ENCODE peak calls at places on chromosomes 3 and 15, in seven cellular contexts. T, L, P, K, B, R and V are unnamed samples.

GRCh38 chr15:101033801-101034200 is 114.6 kb downstream of the LRRK1 start:
- DNase-seq in L (no peak), P (peak; percentile 11), K (peak; percentile 19), R (no peak), B (no peak), T (peak; percentile 24), V (no peak)

GRCh38 chr3:12395349-12396012 is 88.8 kb upstream of the TSEN2 start:
- DNase-seq in B (no peak), K (no peak), P (no peak), T (peak; percentile 36), L (no peak), R (no peak), V (no peak)

GRCh38 chr3:63745757-63746156 is 73.3 kb upstream of the C3orf49 start:
- DNase-seq in T (no peak), L (no peak), B (no peak), K (no peak), P (no peak), R (no peak), V (no peak)

GRCh38 chr3:152738656-152739055 is 96.3 kb upstream of the P2RY1 start:
- DNase-seq in P (no peak), B (no peak), R (no peak), T (peak; percentile 42), K (peak; percentile 34), L (no peak), V (no peak)

GRCh38 chr15:58332676-58333400 is 99.0 kb upstream of the LIPC start:
- DNase-seq in P (peak; percentile 3), L (peak; percentile 36), B (no peak), T (peak; percentile 54), R (no peak), K (peak; percentile 47), V (no peak)

GRCh38 chr3:151766454-151766853 is 32.7 kb downstream of the AADACL2 start:
- DNase-seq in P (peak; percentile 17), R (peak; percentile 60), B (no peak), L (no peak), T (peak; percentile 50), K (peak; percentile 40), V (no peak)

GRCh38 chr3:139572847-139573672 is 33.5 kb upstream of the RBP1 start:
- DNase-seq in P (no peak), R (no peak), L (no peak), K (no peak), B (no peak), T (no peak), V (no peak)

GRCh38 chr15:39509941-39510845 is 70.7 kb upstream of the THBS1 start:
- DNase-seq in K (no peak), B (no peak), L (no peak), R (no peak), T (no peak), P (no peak), V (no peak)

GRCh38 chr3:45035441-45036301 is 9.6 kb downstream of the CLEC3B start:
- DNase-seq in R (no peak), B (peak; percentile 56), K (no peak), T (no peak), P (no peak), L (no peak), V (peak; percentile 34)

GRCh38 chr15:101172421-101173097 is 79.3 kb downstream of the CHSY1 start:
- DNase-seq in R (no peak), B (peak; percentile 69), T (no peak), L (no peak), K (no peak), P (no peak), V (no peak)

GRCh38 chr3:61889259-61889658 is 327.9 kb downstream of the PTPRG start:
- DNase-seq in K (no peak), L (no peak), T (no peak), B (no peak), P (no peak), R (no peak), V (no peak)

GRCh38 chr15:35697549-35698299 is 151.8 kb upstream of the DPH6 start:
- DNase-seq in L (no peak), P (no peak), T (peak; percentile 89), R (no peak), K (peak; percentile 85), B (peak; percentile 24), V (no peak)

GRCh38 chr15:92806763-92807162 is 93.4 kb upstream of the CHD2 start:
- DNase-seq in L (no peak), K (no peak), P (no peak), R (no peak), B (no peak), T (no peak), V (no peak)

GRCh38 chr3:171314341-171314740 is 145.9 kb downstream of the TNIK start:
- DNase-seq in L (no peak), K (no peak), B (no peak), T (no peak), P (no peak), R (no peak), V (no peak)

GRCh38 chr15:55379095-55379494 is 29.1 kb downstream of the CCPG1 start:
- DNase-seq in L (no peak), B (no peak), T (no peak), R (no peak), P (no peak), K (no peak), V (no peak)

GRCh38 chr3:165641569-165642310 is 195.5 kb downstream of the BCHE start:
- DNase-seq in B (no peak), K (no peak), T (no peak), R (no peak), P (no peak), L (no peak), V (no peak)

GRCh38 chr15:100725121-100726069 is 123.0 kb downstream of the ASB7 start:
- DNase-seq in B (no peak), T (peak; percentile 95), P (peak; percentile 80), L (no peak), K (peak; percentile 94), R (no peak), V (peak; percentile 14)

DNA sequence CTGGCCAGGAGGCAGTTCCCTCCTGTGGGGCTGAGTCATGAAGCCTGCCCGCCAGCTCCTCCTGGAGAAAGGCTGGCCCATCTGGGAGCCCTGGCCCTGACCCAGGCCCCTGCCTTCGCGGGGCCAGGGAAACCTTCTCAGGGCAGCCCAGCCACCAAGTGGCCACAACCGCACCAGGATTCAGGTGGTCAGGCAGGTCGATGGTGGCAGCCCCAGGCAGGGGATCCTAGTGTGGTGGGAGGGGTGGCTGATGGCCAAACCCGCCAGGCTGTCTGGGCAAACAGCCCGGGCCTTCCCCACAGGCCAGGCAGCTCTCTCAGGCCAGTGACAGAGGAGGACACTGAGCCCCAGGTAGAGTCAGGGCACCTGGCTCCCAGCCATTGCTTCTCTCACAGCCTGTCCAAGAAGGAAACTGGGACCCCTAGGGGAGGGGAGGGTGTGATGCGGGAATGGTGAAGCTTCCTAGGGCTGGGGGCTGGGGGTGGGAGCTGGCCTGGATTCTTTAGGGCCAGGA is 1.2 kb downstream of the TWF2 start:
- DNase-seq in L (peak; percentile 46), B (no peak), P (peak; percentile 84), K (peak; percentile 84), T (peak; percentile 91), R (peak; percentile 51), V (peak; percentile 65)
- H3K9ac ChIP-seq in L (peak overlapping the region; percentile 96), B (no peak overlapping the region), P (peak overlapping the region; percentile 32), K (peak overlapping the region; percentile 88), T (peak overlapping the region; percentile 33), R (peak overlapping the region; percentile 87), V (peak overlapping the region; percentile 90)

GRCh38 chr3:49701388-49702077 is 12.2 kb downstream of the RNF123 start:
- DNase-seq in B (peak; percentile 75), T (no peak), K (no peak), P (no peak), R (no peak), L (peak; percentile 37), V (no peak)

GRCh38 chr3:49699281-49699723 is 9.9 kb downstream of the RNF123 start:
- DNase-seq in B (no peak), K (no peak), L (no peak), T (no peak), P (no peak), R (no peak), V (no peak)

GRCh38 chr3:49702672-49703071 is 13.3 kb downstream of the RNF123 start:
- DNase-seq in B (no peak), P (no peak), T (no peak), R (no peak), K (no peak), L (no peak), V (no peak)

GRCh38 chr3:49700014-49700413 is 10.7 kb downstream of the RNF123 start:
- DNase-seq in T (no peak), K (no peak), P (no peak), L (no peak), B (no peak), R (no peak), V (no peak)

DNA sequence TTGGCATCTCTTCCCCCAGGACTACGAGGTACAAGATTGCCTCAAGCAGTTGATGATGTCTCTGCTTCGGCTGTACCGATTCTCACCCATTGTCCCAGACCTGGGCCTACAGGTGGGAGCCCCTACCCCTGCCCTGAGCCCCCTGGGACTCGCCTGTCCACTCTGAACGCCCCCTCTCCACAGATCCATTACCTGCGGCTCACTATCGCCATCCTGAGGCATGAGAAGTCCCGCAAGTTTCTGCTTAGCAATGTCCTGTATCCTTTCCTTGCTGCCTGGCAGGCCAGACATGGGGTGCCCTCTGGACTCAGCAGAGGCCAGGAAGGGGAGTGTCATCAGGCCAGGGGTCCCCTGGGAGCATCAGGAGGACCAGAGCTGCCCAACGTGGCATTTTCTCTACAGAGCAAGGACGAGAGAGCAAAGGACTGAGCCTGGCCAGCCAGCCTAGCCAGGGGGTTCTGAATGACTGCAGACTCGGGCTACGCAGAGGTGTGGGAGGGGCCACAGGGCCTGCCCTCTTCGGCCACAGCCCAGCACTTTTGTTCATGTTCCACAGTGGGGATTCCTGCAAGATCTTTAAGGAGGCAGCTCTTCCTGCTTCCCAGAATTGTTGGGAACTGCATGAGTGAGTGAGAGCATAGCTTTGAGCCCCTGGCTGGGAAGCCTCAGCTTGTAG is 11.2 kb downstream of the RNF123 start:
- DNase-seq in R (no peak), T (no peak), L (no peak), K (no peak), P (no peak), B (peak; percentile 21), V (no peak)
- TF ChIP-seq CTCF in R (peak; percentile 22), T (no peak), L (peak; percentile 20), K (no peak), P (no peak), B (peak; percentile 37), V (no peak)

DNA sequence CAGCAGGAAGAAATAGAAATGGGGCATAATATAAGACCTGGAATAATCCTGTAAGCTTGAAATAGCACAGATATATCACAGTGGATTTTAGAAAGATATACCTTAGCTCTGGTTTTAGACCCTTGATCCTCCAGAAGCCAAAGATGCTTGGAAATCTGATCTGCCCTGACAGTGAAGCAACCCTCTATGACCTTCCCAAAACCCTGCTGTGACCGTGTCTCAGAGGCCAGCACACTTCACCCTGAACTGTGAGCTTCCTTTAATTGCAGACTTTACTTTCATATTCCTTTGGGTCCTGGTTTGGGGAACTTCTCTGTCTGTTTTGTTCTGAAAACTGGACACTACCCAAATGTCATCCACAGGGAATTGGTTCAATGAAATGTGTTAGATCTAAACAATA is 13.0 kb downstream of the MECOM start:
- DNase-seq in L (no peak), T (no peak), K (no peak), B (no peak), P (no peak), R (no peak), V (no peak)
- H3K9ac ChIP-seq in L (no peak overlapping the region), T (no peak overlapping the region), K (no peak overlapping the region), B (no peak overlapping the region), P (no peak overlapping the region), R (no peak overlapping the region), V (no peak overlapping the region)

DNA sequence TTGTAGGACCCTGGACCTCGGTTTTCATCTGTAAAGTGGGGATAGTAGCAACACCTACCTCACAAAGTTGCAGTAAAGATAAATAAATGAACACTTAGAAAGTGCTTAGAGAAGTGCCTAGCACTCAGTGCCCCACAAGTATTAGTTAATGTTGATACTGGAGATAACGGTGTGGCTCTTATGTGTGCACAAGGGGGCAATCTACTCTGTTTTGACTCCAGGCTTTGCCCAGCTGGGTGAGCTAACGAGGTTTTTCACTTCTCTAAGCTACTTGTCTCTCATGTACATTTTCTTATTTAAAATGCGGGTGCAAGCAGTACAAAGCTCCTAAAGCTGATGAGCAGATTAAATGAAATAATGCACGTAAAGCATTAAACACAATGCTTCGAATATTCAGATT is 193.5 kb upstream of the ICE2 start:
- DNase-seq in L (no peak), T (no peak), P (no peak), R (no peak), B (peak; percentile 31), K (no peak), V (no peak)
- TF ChIP-seq CTCF in L (no peak), T (no peak), P (no peak), R (no peak), B (peak; percentile 46), K (no peak), V (no peak)